ENCODE peak calls at places on chromosomes 5 and 9, in five cellular contexts. C, U, Z, J and K are unnamed samples.

GRCh38 chr5:35061216-35061615 is 13.5 kb upstream of the AGXT2 start:
- DNase-seq in U (no peak), C (no peak), Z (no peak), J (no peak), K (peak; percentile 70)

GRCh38 chr5:173119719-173120118 is 24.6 kb upstream of the BNIP1 start:
- DNase-seq in C (no peak), Z (no peak), J (no peak), U (no peak), K (no peak)

GRCh38 chr5:132072508-132072907 is 1.1 kb upstream of the CSF2 start:
- DNase-seq in U (no peak), Z (no peak), C (no peak), J (no peak), K (no peak)

GRCh38 chr9:123131258-123131657 is 97.8 kb downstream of the GPR21 start:
- DNase-seq in C (no peak), U (no peak), J (no peak), Z (no peak), K (no peak)

GRCh38 chr5:64339776-64340175 is 166.0 kb upstream of the RGS7BP start:
- DNase-seq in J (no peak), C (no peak), U (no peak), Z (no peak), K (no peak)

GRCh38 chr5:93141969-93142368 is 439.1 kb downstream of the NR2F1-AS1 start:
- DNase-seq in C (no peak), J (no peak), Z (no peak), U (no peak), K (no peak)

GRCh38 chr5:3394046-3394597 is 201.5 kb upstream of the IRX1 start:
- DNase-seq in U (no peak), Z (peak; percentile 64), C (no peak), J (no peak), K (no peak)

GRCh38 chr5:147901555-147901954 is 4.8 kb downstream of the C5orf46 start:
- DNase-seq in Z (no peak), J (no peak), C (peak; percentile 1), U (no peak), K (no peak)

GRCh38 chr5:66818304-66818934 is 222.2 kb downstream of the MAST4 start:
- DNase-seq in C (no peak), J (no peak), U (no peak), Z (no peak), K (no peak)

GRCh38 chr5:170603578-170604565 is 100.1 kb downstream of the KCNIP1 start:
- DNase-seq in Z (no peak), U (no peak), J (peak; percentile 66), C (peak; percentile 58), K (peak; percentile 62)

GRCh38 chr5:125017796-125018195 is 271.4 kb upstream of the ZNF608 start:
- DNase-seq in U (no peak), Z (no peak), C (peak; percentile 11), J (no peak), K (no peak)

GRCh38 chr5:35857606-35858205 is 1.0 kb downstream of the IL7R start:
- DNase-seq in C (no peak), Z (no peak), U (no peak), J (no peak), K (no peak)

GRCh38 chr9:128470560-128470959 is 14.8 kb downstream of the ODF2 start:
- DNase-seq in J (no peak), U (no peak), Z (no peak), C (no peak), K (no peak)

GRCh38 chr5:179346401-179346800 is 1.1 kb upstream of the ADAMTS2 start:
- DNase-seq in Z (no peak), J (no peak), U (no peak), C (no peak), K (no peak)

GRCh38 chr5:62093981-62094380 is 212.0 kb upstream of the KIF2A start:
- DNase-seq in C (peak; percentile 31), J (no peak), Z (no peak), U (no peak), K (no peak)

GRCh38 chr5:119435436-119436132 is 16.7 kb upstream of the HSD17B4 start:
- DNase-seq in J (no peak), C (peak; percentile 72), Z (no peak), U (peak; percentile 79), K (peak; percentile 76)

GRCh38 chr9:37943329-37944265 is 39.7 kb upstream of the SLC25A51 start:
- DNase-seq in C (no peak), Z (no peak), J (peak; percentile 77), U (no peak), K (no peak)

DNA sequence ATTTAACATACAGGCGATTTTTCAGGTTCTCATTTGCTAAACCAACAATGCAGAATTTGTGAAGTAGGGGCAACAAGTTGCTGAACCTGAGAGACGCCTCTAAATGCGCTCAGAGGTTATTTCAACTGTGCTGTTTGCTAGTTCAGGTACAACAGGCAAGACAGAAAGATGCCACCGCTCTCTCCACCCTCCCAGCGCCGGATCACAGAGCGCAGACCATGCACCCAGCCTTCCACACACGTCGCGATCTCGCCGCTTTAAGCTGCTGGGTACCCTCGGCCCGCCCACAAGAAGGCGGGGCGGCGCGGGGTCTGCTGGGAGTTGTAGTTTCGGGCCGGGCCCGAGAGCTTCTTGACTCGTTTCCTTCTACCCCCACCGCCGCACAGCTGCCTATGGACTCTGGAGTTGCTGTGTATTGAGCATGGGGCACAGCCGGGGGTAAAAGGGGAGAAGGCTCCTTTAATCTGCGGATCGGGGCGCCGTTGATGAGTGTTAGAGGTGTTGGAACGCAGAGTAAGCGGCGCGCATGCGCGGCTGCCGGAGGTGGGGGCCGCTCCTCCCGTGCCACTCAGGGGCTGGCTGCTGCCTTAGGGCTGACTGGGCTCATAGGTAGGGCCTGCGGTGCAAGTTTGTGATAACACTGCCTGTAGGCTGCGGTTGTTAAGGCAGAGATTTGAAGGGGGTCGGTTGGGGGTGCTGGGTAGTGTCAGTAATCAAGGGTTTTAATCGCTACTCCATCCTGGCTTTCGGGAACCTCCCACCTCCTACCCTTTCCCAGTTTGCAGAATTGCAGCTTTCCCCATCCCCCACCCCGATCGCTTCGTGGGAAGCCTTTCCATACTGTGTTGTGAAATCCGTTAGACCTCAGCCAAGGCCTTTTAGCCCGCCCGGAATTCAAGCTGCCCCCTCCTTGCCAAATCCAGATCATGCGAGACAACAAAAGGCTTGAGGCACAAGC is 40.3 kb upstream of the ABCA1 start:
- DNase-seq in J (peak; percentile 92), U (peak; percentile 92), C (peak; percentile 86), Z (peak; percentile 98), K (peak; percentile 97)
- TF ChIP-seq EP300 in J (no peak), U (peak; percentile 77), C (no peak), Z (peak; percentile 56), K (peak; percentile 43)

DNA sequence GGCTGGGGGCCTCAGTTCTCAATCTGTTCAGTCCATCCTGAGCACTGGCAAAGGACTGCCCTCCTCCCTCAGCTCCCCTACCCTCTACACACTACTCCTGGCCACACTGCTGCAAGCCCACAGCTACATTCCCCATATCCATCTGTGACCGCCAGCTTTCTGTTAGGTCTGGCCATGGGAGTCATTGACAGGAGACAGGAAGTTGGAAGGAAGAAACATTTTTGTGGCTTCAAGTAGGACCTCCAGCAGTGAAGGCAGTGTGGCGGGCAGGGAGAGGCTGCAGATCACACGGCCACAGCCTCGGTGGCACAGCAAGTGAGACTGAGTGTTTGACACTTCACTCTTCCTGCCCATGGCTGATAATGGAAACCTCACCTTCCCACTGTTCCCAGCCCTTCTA is 55.9 kb downstream of the SECISBP2 start:
- DNase-seq in U (no peak), Z (no peak), J (no peak), C (no peak), K (no peak)
- TF ChIP-seq POLR2A in U (no peak), Z (no peak), J (no peak), C (no peak), K (no peak)

GRCh38 chr5:18811616-18812015 is 1176.4 kb downstream of the CDH18 start:
- DNase-seq in U (no peak), Z (no peak), J (no peak), C (no peak), K (no peak)
- TF ChIP-seq EP300 in U (no peak), Z (no peak), J (no peak), C (no peak), K (no peak)

GRCh38 chr5:139439013-139439903 is at the start of gene DNAJC18:
- DNase-seq in U (peak; percentile 93), C (peak; percentile 85), Z (peak; percentile 97), J (peak; percentile 96), K (peak; percentile 97)
- TF ChIP-seq POLR2A in U (no peak), C (peak; percentile 38), Z (no peak), J (peak; percentile 47), K (no peak)

GRCh38 chr9:27528278-27528885 is 1.2 kb downstream of the MOB3B start:
- DNase-seq in C (no peak), Z (peak; percentile 96), J (peak; percentile 90), U (peak; percentile 84), K (peak; percentile 94)

GRCh38 chr9:27530915-27531762 is 1.5 kb upstream of the MOB3B start:
- DNase-seq in Z (no peak), C (no peak), J (no peak), U (no peak), K (no peak)

GRCh38 chr9:27529316-27530278 is at the start of gene MOB3B:
- DNase-seq in J (peak; percentile 93), U (peak; percentile 87), Z (peak; percentile 94), C (peak; percentile 65), K (peak; percentile 91)

GRCh38 chr9:27527702-27528277 is 1.8 kb downstream of the MOB3B start:
- DNase-seq in C (no peak), Z (no peak), J (no peak), U (no peak), K (no peak)

DNA sequence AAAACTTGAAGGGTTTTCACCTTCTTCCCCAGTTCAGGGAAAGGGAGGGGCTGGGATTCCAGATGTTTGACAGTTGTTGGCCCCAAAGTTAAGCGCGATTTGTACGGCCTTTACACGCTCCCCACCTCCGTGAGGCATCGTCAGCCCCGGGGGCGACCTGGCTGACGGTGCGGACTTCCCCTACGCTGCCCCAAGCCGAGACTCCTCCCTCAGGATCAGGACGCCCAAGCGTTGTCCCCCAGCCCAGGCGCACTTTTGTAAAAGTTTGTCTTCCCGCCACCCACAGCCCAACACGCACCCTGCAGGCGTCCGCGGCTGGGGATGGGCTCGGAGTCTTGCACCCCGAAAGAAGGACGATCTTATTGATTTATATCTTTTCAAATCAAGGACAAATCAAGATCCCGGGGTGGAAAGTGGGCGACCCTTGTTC is 713 bp downstream of the MOB3B start:
- DNase-seq in J (peak; percentile 82), Z (peak; percentile 93), U (peak; percentile 52), C (peak; percentile 24), K (peak; percentile 87)
- TF ChIP-seq EP300 in J (no peak), Z (no peak), U (no peak), C (no peak), K (no peak)

DNA sequence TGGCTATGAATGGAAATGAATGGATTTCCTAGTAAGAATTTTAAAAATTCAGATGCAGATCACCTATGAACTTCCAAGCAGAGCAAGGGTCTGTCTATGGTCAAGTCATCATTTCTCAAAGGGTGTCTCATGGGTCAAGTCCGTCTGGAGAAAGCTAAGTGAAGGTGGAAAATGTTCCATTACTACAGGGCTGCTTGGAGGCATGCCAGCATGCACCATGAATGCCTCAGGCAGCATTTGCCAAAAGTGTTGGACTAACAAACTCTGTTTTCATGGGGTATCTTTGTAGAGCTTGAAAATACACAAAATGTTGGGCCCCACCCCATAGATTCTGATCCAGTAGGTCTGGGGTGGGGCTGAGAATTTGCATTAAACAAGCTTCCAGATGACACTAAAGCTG is 74.9 kb upstream of the FRRS1L start:
- DNase-seq in U (peak; percentile 55), C (no peak), J (peak; percentile 59), Z (no peak), K (no peak)
- TF ChIP-seq POLR2A in U (no peak), C (no peak), J (no peak), Z (no peak), K (no peak)